ENCODE peak calls at places on chromosome 11, in four cellular contexts. R is HepG2, W is K562, O is GM12878. M is an unnamed sample.

GRCh38 chr11:26227311-26227710 is 104.6 kb upstream of the ANO3 start:
- DNase-seq in R (peak), W (no peak), O (peak), M (no peak)

GRCh38 chr11:73252577-73253191 is 19.5 kb upstream of the P2RY6 start:
- DNase-seq in R (no peak), W (no peak), O (no peak), M (no peak)

GRCh38 chr11:113553905-113554304 is 78.7 kb upstream of the DRD2 start:
- DNase-seq in R (no peak), W (peak), O (no peak), M (no peak)

GRCh38 chr11:101880208-101880607 is 34.6 kb upstream of the CEP126 start:
- DNase-seq in R (peak), W (no peak), O (no peak), M (peak)

GRCh38 chr11:107576497-107577086 is 11.1 kb upstream of the ALKBH8 start:
- DNase-seq in R (peak), W (peak), O (no peak), M (peak)

GRCh38 chr11:119166368-119167076 is 2.0 kb upstream of the NLRX1 start:
- DNase-seq in R (peak), W (no peak), O (no peak), M (no peak)

GRCh38 chr11:102846292-102846691 is 2.9 kb upstream of the MMP3 start:
- DNase-seq in R (no peak), W (no peak), O (no peak), M (no peak)

GRCh38 chr11:114261791-114262190 is 34.4 kb upstream of the NNMT start:
- DNase-seq in R (no peak), W (no peak), O (no peak), M (no peak)

GRCh38 chr11:67289651-67290479 is 762 bp downstream of the ANKRD13D start:
- DNase-seq in R (no peak), W (no peak), O (no peak), M (no peak)

GRCh38 chr11:3834349-3835099 is 6.2 kb downstream of the RHOG start:
- DNase-seq in R (no peak), W (peak), O (no peak), M (no peak)

GRCh38 chr11:118878187-118878586 is 5.5 kb upstream of the CXCR5 start:
- DNase-seq in R (no peak), W (no peak), O (no peak), M (no peak)

GRCh38 chr11:19912206-19913118 is 199.8 kb downstream of the NAV2 start:
- DNase-seq in R (peak), W (no peak), O (no peak), M (no peak)

GRCh38 chr11:88594274-88594950 is 256.9 kb upstream of the CTSC start:
- DNase-seq in R (no peak), W (no peak), O (no peak), M (no peak)

GRCh38 chr11:44017443-44018126 is 30.2 kb upstream of the ACCSL start:
- DNase-seq in R (no peak), W (no peak), O (no peak), M (no peak)

GRCh38 chr11:75475767-75476650 is 43.0 kb upstream of the KLHL35 start:
- DNase-seq in R (no peak), W (no peak), O (no peak), M (no peak)

GRCh38 chr11:10829139-10829538 is 20.4 kb upstream of the EIF4G2 start:
- DNase-seq in R (no peak), W (no peak), O (no peak), M (no peak)

GRCh38 chr11:19576054-19576453 is 136.6 kb upstream of the NAV2 start:
- DNase-seq in R (no peak), W (no peak), O (no peak), M (no peak)

GRCh38 chr11:14748093-14748492 is 104.5 kb downstream of the PDE3B start:
- DNase-seq in R (no peak), W (no peak), O (no peak), M (no peak)

GRCh38 chr11:94303884-94304459 is 408 bp upstream of the IZUMO1R start:
- DNase-seq in R (no peak), W (no peak), O (no peak), M (no peak)

GRCh38 chr11:38019072-38019775 is 1421.2 kb upstream of the RAG2 start:
- DNase-seq in R (peak), W (no peak), O (no peak), M (no peak)

GRCh38 chr11:124839051-124839971 is 25.9 kb upstream of the ROBO3 start:
- DNase-seq in R (no peak), W (no peak), O (no peak), M (no peak)

GRCh38 chr11:11442791-11443190 is 89.7 kb upstream of the CSNK2A3 start:
- DNase-seq in R (no peak), W (no peak), O (no peak), M (no peak)

GRCh38 chr11:128448981-128449713 is 138.2 kb downstream of the ETS1 start:
- DNase-seq in R (no peak), W (no peak), O (no peak), M (no peak)

GRCh38 chr11:109697140-109697843 is 275.3 kb downstream of the C11orf87 start:
- DNase-seq in R (peak), W (peak), O (no peak), M (peak)

GRCh38 chr11:74949748-74950127 is 672 bp downstream of the SPCS2 start:
- DNase-seq in R (no peak), W (no peak), O (no peak), M (peak)

GRCh38 chr11:131691558-131692041 is 321.2 kb downstream of the NTM start:
- DNase-seq in R (no peak), W (peak), O (no peak), M (peak)

DNA sequence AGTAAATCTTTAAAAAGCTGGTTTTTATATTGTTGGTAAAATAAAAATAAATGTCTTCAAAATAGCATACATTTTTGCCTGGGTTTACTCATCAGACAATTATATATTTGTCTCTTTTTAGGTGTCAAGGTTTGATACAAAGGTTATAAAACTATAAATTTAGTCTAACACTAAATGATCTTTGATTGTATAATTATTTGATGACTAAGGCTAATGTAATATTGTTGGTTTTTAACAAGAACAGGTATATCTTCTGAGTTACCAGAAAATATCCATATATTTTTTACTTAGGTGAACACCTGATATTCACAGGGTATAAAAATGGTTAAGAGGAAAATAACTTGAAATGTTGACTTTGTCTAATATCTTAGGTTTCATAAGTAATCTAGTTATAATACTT is 104.3 kb downstream of the KIF18A start:
- DNase-seq in R (no peak), W (no peak), O (no peak), M (no peak)
- TF ChIP-seq BHLHE40 in R (no peak), W (no peak), O (no peak), M (no peak)

GRCh38 chr11:76769645-76770586 is 13.2 kb upstream of the TSKU start:
- DNase-seq in R (peak), W (no peak), O (no peak), M (no peak)
- TF ChIP-seq TARDBP in R (no peak), W (no peak), O (no peak), M (no peak)

DNA sequence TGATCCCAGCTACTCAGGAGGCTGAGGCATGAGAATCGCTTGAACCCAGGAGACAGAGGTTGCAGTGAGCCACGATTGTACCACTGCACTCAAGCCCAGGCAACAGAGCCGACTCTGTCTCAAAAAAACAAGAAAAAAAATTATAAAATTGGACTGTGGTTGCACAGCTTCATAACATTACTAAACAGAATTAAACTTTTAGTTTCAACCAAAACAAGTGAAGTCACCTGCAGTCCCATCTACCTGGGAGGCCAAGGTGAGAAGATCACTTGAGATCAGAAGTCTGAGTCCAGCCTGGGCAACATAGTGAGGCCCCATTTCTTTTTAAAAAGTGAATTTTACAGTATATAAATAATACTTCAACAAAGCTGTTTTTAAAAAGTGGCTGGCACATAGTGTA is 47.8 kb upstream of the CD5 start:
- DNase-seq in R (no peak), W (no peak), O (no peak), M (no peak)
- TF ChIP-seq BHLHE40 in R (no peak), W (no peak), O (no peak), M (no peak)

GRCh38 chr11:62727833-62728721 is at the start of gene TTC9C:
- DNase-seq in R (peak), W (peak), O (peak), M (peak)

GRCh38 chr11:62724171-62724570 is 3.1 kb downstream of the HNRNPUL2 start:
- DNase-seq in R (no peak), W (no peak), O (no peak), M (no peak)

GRCh38 chr11:62725686-62726085 is 1.6 kb downstream of the HNRNPUL2 start:
- DNase-seq in R (peak), W (no peak), O (no peak), M (no peak)

GRCh38 chr11:62727007-62727832 is at the start of gene HNRNPUL2:
- DNase-seq in R (peak), W (peak), O (peak), M (peak)

DNA sequence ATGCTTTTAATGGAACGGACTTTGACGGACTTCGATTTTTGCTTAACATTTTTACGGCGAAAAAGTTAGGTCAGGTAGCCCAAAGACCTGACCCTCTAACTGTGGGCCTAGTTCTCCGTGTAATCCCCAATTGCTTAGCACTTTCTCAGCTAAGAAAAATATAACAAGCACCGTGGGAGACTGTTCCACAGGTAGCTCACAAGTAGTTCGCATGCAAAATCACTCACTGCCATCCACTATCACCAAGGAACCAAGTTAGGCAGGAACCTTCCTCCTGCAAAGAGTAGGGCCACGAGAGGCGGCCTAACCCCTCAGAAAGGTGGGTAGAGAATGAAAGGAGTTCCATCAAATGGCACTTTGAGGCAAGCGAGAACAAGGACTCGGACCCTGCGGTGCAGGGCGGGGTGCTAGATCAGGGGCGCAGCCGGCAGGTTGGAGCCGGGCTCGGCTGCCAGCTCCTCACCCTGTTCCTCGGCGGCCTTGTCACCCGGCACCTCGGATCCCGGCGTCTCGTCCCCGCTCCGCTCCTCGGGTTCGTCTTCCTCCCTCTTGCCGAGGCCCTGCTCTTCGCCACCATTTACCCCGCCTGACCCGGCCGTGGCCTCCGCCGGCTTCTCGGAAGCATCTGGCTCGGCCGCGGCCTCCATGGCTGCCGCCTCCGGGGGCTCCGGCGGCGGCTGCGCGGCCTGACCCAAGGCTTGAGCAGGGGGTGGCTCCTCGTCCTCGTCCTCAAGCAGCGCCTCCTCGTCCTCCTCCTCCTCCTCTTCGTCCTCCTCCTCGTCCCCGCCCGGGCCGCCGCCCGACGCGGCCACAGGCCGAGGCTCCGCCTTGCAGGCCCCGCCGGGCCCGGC is 876 bp downstream of the HNRNPUL2 start:
- DNase-seq in R (no peak), W (peak), O (no peak), M (no peak)
- TF ChIP-seq TARDBP in R (no peak), W (no peak), O (no peak), M (no peak)

GRCh38 chr11:34271727-34272126 is 86.1 kb downstream of the ABTB2 start:
- DNase-seq in R (no peak), W (no peak), O (no peak), M (no peak)

GRCh38 chr11:34275486-34275885 is 82.3 kb downstream of the ABTB2 start:
- DNase-seq in R (no peak), W (no peak), O (no peak), M (no peak)

GRCh38 chr11:34276465-34276864 is 81.3 kb downstream of the ABTB2 start:
- DNase-seq in R (no peak), W (no peak), O (no peak), M (no peak)

GRCh38 chr11:34277166-34277565 is 80.6 kb downstream of the ABTB2 start:
- DNase-seq in R (no peak), W (no peak), O (no peak), M (no peak)

DNA sequence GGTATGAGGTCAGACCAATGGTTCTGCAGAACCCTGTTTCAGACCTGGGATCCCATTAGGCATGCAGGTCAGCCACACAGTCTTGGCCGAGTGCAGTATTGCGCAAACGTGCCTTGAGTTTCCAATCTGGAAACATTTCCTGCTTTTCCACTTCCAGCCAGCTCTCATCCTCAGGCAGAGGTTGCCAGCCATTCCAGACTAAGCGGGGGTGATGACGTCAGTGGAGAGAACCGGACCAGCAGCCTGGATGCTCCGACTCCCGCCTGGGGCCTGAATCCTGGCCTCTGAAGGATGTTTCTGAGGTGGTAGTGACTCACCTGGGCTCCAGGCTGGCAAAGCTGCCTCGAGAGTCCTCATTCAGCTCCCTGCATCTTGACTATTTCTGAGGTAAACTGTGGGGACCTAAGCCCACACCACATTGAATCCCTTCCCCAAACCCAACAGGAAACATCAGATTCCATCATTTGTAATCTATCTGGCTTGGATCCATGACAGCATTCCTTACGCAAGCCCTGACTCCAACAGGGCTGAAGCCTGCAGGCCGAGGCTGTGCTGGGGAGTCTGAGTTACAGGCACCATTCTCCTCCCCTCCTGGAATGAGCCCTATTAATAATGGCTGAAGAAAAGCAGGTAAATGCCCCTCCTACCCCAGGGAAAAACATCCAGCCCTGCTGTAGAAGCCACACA is 83.0 kb downstream of the ABTB2 start:
- DNase-seq in R (no peak), W (no peak), O (no peak), M (no peak)
- TF ChIP-seq BHLHE40 in R (no peak), W (no peak), O (no peak), M (no peak)

GRCh38 chr11:46270707-46271106 is 6.8 kb upstream of the CREB3L1 start:
- DNase-seq in R (no peak), W (no peak), O (no peak), M (no peak)

GRCh38 chr11:46271407-46271806 is 6.1 kb upstream of the CREB3L1 start:
- DNase-seq in R (no peak), W (no peak), O (no peak), M (no peak)

GRCh38 chr11:46264976-46265375 is 12.5 kb upstream of the CREB3L1 start:
- DNase-seq in R (no peak), W (no peak), O (no peak), M (no peak)

GRCh38 chr11:46265764-46266163 is 11.7 kb upstream of the CREB3L1 start:
- DNase-seq in R (no peak), W (no peak), O (peak), M (no peak)

GRCh38 chr11:46267930-46268329 is 9.5 kb upstream of the CREB3L1 start:
- DNase-seq in R (no peak), W (no peak), O (no peak), M (no peak)
- TF ChIP-seq TARDBP in R (no peak), W (no peak), O (no peak), M (no peak)

GRCh38 chr11:65516135-65516968 is 8.5 kb upstream of the SCYL1 start:
- DNase-seq in R (no peak), W (no peak), O (no peak), M (no peak)
- TF ChIP-seq BHLHE40 in R (no peak), W (no peak), O (no peak), M (no peak)

GRCh38 chr11:36019722-36020121 is 75.9 kb downstream of the LDLRAD3 start:
- DNase-seq in R (no peak), W (no peak), O (no peak), M (no peak)
- TF ChIP-seq TARDBP in R (no peak), W (no peak), O (no peak), M (no peak)

GRCh38 chr11:2393111-2393868 is 7.3 kb upstream of the TSSC4 start:
- DNase-seq in R (no peak), W (no peak), O (no peak), M (no peak)

GRCh38 chr11:2395856-2396255 is 4.7 kb upstream of the TSSC4 start:
- DNase-seq in R (no peak), W (no peak), O (no peak), M (no peak)

GRCh38 chr11:2394818-2395105 is 5.8 kb upstream of the TSSC4 start:
- DNase-seq in R (no peak), W (no peak), O (no peak), M (no peak)

GRCh38 chr11:2395211-2395730 is 5.3 kb upstream of the TSSC4 start:
- DNase-seq in R (no peak), W (no peak), O (no peak), M (no peak)

GRCh38 chr11:2393941-2394817 is 6.4 kb upstream of the TSSC4 start:
- DNase-seq in R (no peak), W (no peak), O (no peak), M (no peak)
- TF ChIP-seq BHLHE40 in R (no peak), W (no peak), O (no peak), M (no peak)

GRCh38 chr11:127006311-127006710 is 5.7 kb upstream of the KIRREL3 start:
- DNase-seq in R (no peak), W (no peak), O (no peak), M (no peak)
- TF ChIP-seq TARDBP in R (no peak), W (no peak), O (no peak), M (no peak)